ENCODE peak calls at places on chromosomes 5 and 9, in five cellular contexts. H is kidney, N is transverse colon, S is psoas muscle, F is NB4. Q is an unnamed sample.

GRCh38 chr9:83511051-83511450 is 27.1 kb downstream of the FRMD3 start:
- DNase-seq in H (no peak), N (no peak), S (no peak), F (peak), Q (no peak)

GRCh38 chr5:153513171-153513570 is 22.7 kb downstream of the GRIA1 start:
- DNase-seq in H (no peak), N (no peak), S (no peak), F (no peak), Q (no peak)

GRCh38 chr9:13090588-13090987 is 188.9 kb downstream of the MPDZ start:
- DNase-seq in H (no peak), N (no peak), S (no peak), F (no peak), Q (no peak)

GRCh38 chr9:70352356-70352755 is 62.1 kb downstream of the KLF9 start:
- DNase-seq in H (no peak), N (no peak), S (no peak), F (no peak), Q (no peak)

GRCh38 chr5:179432547-179432946 is 87.3 kb upstream of the ADAMTS2 start:
- DNase-seq in H (peak), N (no peak), S (no peak), F (no peak), Q (no peak)

GRCh38 chr9:125629451-125629850 is 77.6 kb downstream of the MAPKAP1 start:
- DNase-seq in H (no peak), N (no peak), S (no peak), F (peak), Q (no peak)

GRCh38 chr5:151224372-151224771 is 480 bp upstream of the CCDC69 start:
- DNase-seq in H (no peak), N (no peak), S (no peak), F (no peak), Q (no peak)

GRCh38 chr9:132931178-132931735 is 13.2 kb downstream of the TSC1 start:
- DNase-seq in H (no peak), N (no peak), S (no peak), F (no peak), Q (no peak)

GRCh38 chr5:58455966-58456365 is 3.9 kb downstream of the PLK2 start:
- DNase-seq in H (no peak), N (no peak), S (no peak), F (no peak), Q (no peak)

GRCh38 chr5:172683696-172684464 is 42.8 kb downstream of the NEURL1B start:
- DNase-seq in H (peak), N (no peak), S (peak), F (no peak), Q (no peak)

GRCh38 chr9:135857371-135857786 is 50.0 kb downstream of the CAMSAP1 start:
- DNase-seq in H (no peak), N (no peak), S (no peak), F (no peak), Q (no peak)

GRCh38 chr5:140312067-140312790 is 9.3 kb upstream of the PFDN1 start:
- DNase-seq in H (no peak), N (no peak), S (no peak), F (peak), Q (no peak)

GRCh38 chr5:107661038-107661649 is 9.6 kb downstream of the EFNA5 start:
- DNase-seq in H (no peak), N (no peak), S (no peak), F (no peak), Q (no peak)

GRCh38 chr9:129835128-129835859 is at the start of the genes C9orf78 and USP20:
- DNase-seq in H (peak), N (peak), S (peak), F (peak), Q (peak)

GRCh38 chr5:180119031-180119885 is 47.7 kb upstream of the RNF130 start:
- DNase-seq in H (peak), N (no peak), S (no peak), F (no peak), Q (no peak)

GRCh38 chr5:134545070-134545868 is 19.8 kb downstream of the JADE2 start:
- DNase-seq in H (peak), N (peak), S (peak), F (peak), Q (no peak)

GRCh38 chr5:40429258-40430111 is 250.2 kb upstream of the PTGER4 start:
- DNase-seq in H (peak), N (no peak), S (no peak), F (peak), Q (no peak)

GRCh38 chr9:117720555-117720954 is 16.4 kb downstream of the TLR4 start:
- DNase-seq in H (peak), N (peak), S (peak), F (peak), Q (no peak)

GRCh38 chr9:115444941-115445340 is 327.0 kb upstream of the TNC start:
- DNase-seq in H (no peak), N (no peak), S (no peak), F (no peak), Q (no peak)

GRCh38 chr5:92861531-92862285 is 719.3 kb downstream of the NR2F1-AS1 start:
- DNase-seq in H (no peak), N (no peak), S (no peak), F (no peak), Q (no peak)

GRCh38 chr9:130030821-130031481 is 12.0 kb downstream of the FNBP1 start:
- DNase-seq in H (no peak), N (no peak), S (no peak), F (no peak), Q (no peak)

GRCh38 chr9:23537192-23538059 is 288.6 kb downstream of the ELAVL2 start:
- DNase-seq in H (no peak), N (no peak), S (no peak), F (no peak), Q (no peak)
- H3K4me3 ChIP-seq in H (peak), N (peak), S (peak), F (no peak), Q (peak)

DNA sequence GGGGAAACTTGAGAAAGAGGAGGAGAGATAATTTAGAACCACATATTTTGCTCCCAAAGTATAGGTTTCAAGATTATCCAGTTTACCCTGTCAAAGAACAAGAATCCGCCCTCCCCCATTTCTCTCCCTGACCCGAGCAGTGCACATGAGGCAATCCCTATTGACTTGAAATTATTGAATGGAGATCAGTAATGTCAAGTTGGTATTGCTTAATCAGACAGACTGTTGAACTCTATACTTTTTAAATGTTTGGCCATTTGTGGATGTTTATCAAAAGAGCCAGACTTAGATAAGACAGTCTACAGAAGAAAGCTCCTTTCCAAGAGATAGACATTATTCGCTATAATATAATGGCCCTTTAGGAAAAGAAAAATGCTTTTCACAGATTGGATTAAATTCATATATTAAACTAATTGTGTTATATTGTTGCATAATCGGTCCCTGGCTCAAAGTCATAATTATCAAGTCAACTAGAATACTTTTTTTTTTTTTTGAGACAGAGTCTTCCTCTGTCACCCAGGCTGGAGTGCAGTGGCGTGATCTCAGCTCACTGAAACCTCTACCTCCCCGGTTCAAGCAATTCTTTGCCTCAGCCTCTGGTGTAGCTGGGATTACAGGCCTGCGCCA is 5.3 kb downstream of the SLC25A25 start:
- DNase-seq in H (no peak), N (no peak), S (no peak), F (no peak), Q (no peak)
- H3K4me3 ChIP-seq in H (no peak), N (no peak), S (no peak), F (peak), Q (peak)

GRCh38 chr5:160635046-160635445 is 213.4 kb downstream of the PTTG1 start:
- DNase-seq in H (no peak), N (peak), S (no peak), F (peak), Q (no peak)
- H3K4me3 ChIP-seq in H (no peak), N (no peak), S (no peak), F (no peak), Q (no peak)

GRCh38 chr9:131045300-131046092 is 36.5 kb downstream of the LAMC3 start:
- DNase-seq in H (no peak), N (no peak), S (no peak), F (no peak), Q (no peak)

GRCh38 chr9:131046581-131047202 is 37.7 kb downstream of the LAMC3 start:
- DNase-seq in H (peak), N (peak), S (peak), F (peak), Q (peak)

GRCh38 chr9:131043646-131044045 is 34.7 kb downstream of the LAMC3 start:
- DNase-seq in H (no peak), N (no peak), S (no peak), F (no peak), Q (no peak)

GRCh38 chr9:131048332-131048731 is 39.4 kb downstream of the LAMC3 start:
- DNase-seq in H (no peak), N (no peak), S (no peak), F (no peak), Q (no peak)

GRCh38 chr9:131046093-131046380 is 37.1 kb downstream of the LAMC3 start:
- DNase-seq in H (no peak), N (no peak), S (no peak), F (peak), Q (no peak)
- H3K4me3 ChIP-seq in H (no peak), N (no peak), S (no peak), F (no peak), Q (no peak)